ENCODE peak calls at places on chromosomes 12 and 14, in ten cellular contexts. H, I, A, V, Q, Y, Z, S, P and E are unnamed samples.

GRCh38 chr12:464484-465267 is 4.9 kb downstream of the B4GALNT3 start:
- DNase-seq in H (no peak), I (no peak), A (no peak), V (no peak), Q (no peak), Y (no peak), Z (no peak), S (no peak), P (no peak), E (peak)

GRCh38 chr14:54147285-54147684 is 190.7 kb upstream of the BMP4 start:
- DNase-seq in H (no peak), I (no peak), A (no peak), V (no peak), Q (peak), Y (no peak), Z (peak), S (peak), P (no peak), E (peak)

GRCh38 chr14:68692216-68692615 is 100.7 kb downstream of the ZFP36L1 start:
- DNase-seq in H (no peak), I (no peak), A (no peak), V (no peak), Q (no peak), Y (no peak), Z (no peak), S (no peak), P (no peak), E (no peak)

GRCh38 chr12:109480356-109480755 is 2.9 kb downstream of the UBE3B start:
- DNase-seq in H (no peak), I (no peak), A (no peak), V (no peak), Q (no peak), Y (no peak), Z (no peak), S (no peak), P (no peak), E (no peak)

GRCh38 chr12:116697305-116698130 is 40.4 kb downstream of the SPRING1 start:
- DNase-seq in H (peak), I (peak), A (peak), V (peak), Q (no peak), Y (peak), Z (no peak), S (peak), P (peak), E (no peak)

GRCh38 chr14:100873083-100873482 is 30.4 kb downstream of the RTL1 start:
- DNase-seq in H (no peak), I (no peak), A (peak), V (no peak), Q (no peak), Y (no peak), Z (peak), S (no peak), P (no peak), E (no peak)

GRCh38 chr12:3445127-3445978 is 45.6 kb upstream of the PRMT8 start:
- DNase-seq in H (no peak), I (no peak), A (no peak), V (no peak), Q (no peak), Y (peak), Z (no peak), S (no peak), P (no peak), E (no peak)

GRCh38 chr12:94980577-94980976 is 22.9 kb downstream of the NDUFA12 start:
- DNase-seq in H (no peak), I (no peak), A (no peak), V (no peak), Q (peak), Y (no peak), Z (no peak), S (no peak), P (no peak), E (peak)

GRCh38 chr12:53128780-53129747 is 25.8 kb downstream of the SOAT2 start:
- DNase-seq in H (no peak), I (no peak), A (no peak), V (no peak), Q (no peak), Y (no peak), Z (no peak), S (no peak), P (no peak), E (no peak)

GRCh38 chr14:76091036-76091435 is 60.7 kb upstream of the GPATCH2L start:
- DNase-seq in H (peak), I (no peak), A (peak), V (no peak), Q (no peak), Y (no peak), Z (no peak), S (no peak), P (peak), E (no peak)

GRCh38 chr12:110921262-110921661 is 883 bp upstream of the MYL2 start:
- DNase-seq in H (no peak), I (no peak), A (no peak), V (no peak), Q (peak), Y (no peak), Z (no peak), S (peak), P (no peak), E (peak)

GRCh38 chr14:68089146-68089715 is 269.7 kb downstream of the RAD51B start:
- DNase-seq in H (no peak), I (no peak), A (no peak), V (no peak), Q (peak), Y (peak), Z (no peak), S (peak), P (peak), E (peak)

GRCh38 chr12:58459191-58459590 is 461.1 kb downstream of the LRIG3 start:
- DNase-seq in H (no peak), I (no peak), A (peak), V (no peak), Q (peak), Y (no peak), Z (no peak), S (no peak), P (no peak), E (peak)

GRCh38 chr12:124995200-124995961 is 1.9 kb downstream of the BRI3BP start:
- DNase-seq in H (no peak), I (no peak), A (no peak), V (no peak), Q (no peak), Y (no peak), Z (no peak), S (no peak), P (peak), E (no peak)

GRCh38 chr12:2668816-2669215 is 126.0 kb upstream of the FKBP4 start:
- DNase-seq in H (no peak), I (peak), A (no peak), V (no peak), Q (no peak), Y (no peak), Z (no peak), S (no peak), P (no peak), E (no peak)

GRCh38 chr12:15014708-15015107 is 41.9 kb downstream of the PDE6H start:
- DNase-seq in H (no peak), I (no peak), A (no peak), V (no peak), Q (no peak), Y (no peak), Z (no peak), S (no peak), P (no peak), E (no peak)

GRCh38 chr14:22982477-22983245 is at the start of gene AJUBA:
- DNase-seq in H (peak), I (peak), A (peak), V (peak), Q (peak), Y (peak), Z (peak), S (peak), P (peak), E (peak)

GRCh38 chr12:1934831-1935230 is 16.4 kb upstream of the CACNA2D4 start:
- DNase-seq in H (no peak), I (no peak), A (no peak), V (no peak), Q (no peak), Y (no peak), Z (no peak), S (no peak), P (no peak), E (no peak)

GRCh38 chr12:71410844-71411243 is 28.8 kb upstream of the LGR5 start:
- DNase-seq in H (no peak), I (no peak), A (no peak), V (no peak), Q (no peak), Y (no peak), Z (no peak), S (no peak), P (no peak), E (no peak)

GRCh38 chr12:47841506-47841905 is 21.8 kb upstream of the HDAC7 start:
- DNase-seq in H (no peak), I (no peak), A (no peak), V (no peak), Q (no peak), Y (no peak), Z (no peak), S (no peak), P (no peak), E (no peak)

GRCh38 chr12:116863275-116863767 is 17.9 kb downstream of the HRK start:
- DNase-seq in H (peak), I (peak), A (peak), V (no peak), Q (peak), Y (no peak), Z (no peak), S (peak), P (no peak), E (no peak)

GRCh38 chr14:55731881-55732498 is 152.0 kb downstream of the KTN1 start:
- DNase-seq in H (no peak), I (peak), A (no peak), V (no peak), Q (peak), Y (no peak), Z (no peak), S (peak), P (peak), E (no peak)

GRCh38 chr12:57885207-57885606 is 38.7 kb upstream of the CTDSP2 start:
- DNase-seq in H (no peak), I (no peak), A (no peak), V (no peak), Q (no peak), Y (no peak), Z (no peak), S (no peak), P (no peak), E (no peak)

GRCh38 chr14:61466249-61466904 is 145.0 kb downstream of the PRKCH start:
- DNase-seq in H (no peak), I (peak), A (peak), V (no peak), Q (peak), Y (no peak), Z (peak), S (no peak), P (no peak), E (peak)

GRCh38 chr12:32106517-32107366 is at the start of gene BICD1:
- DNase-seq in H (peak), I (peak), A (peak), V (peak), Q (peak), Y (peak), Z (peak), S (peak), P (peak), E (peak)

GRCh38 chr12:129719426-129719825 is 184.4 kb downstream of the TMEM132D start:
- DNase-seq in H (no peak), I (no peak), A (no peak), V (no peak), Q (peak), Y (no peak), Z (no peak), S (no peak), P (no peak), E (no peak)

GRCh38 chr14:69815556-69815955 is 18.5 kb upstream of the SLC10A1 start:
- DNase-seq in H (no peak), I (no peak), A (no peak), V (no peak), Q (no peak), Y (no peak), Z (no peak), S (no peak), P (no peak), E (no peak)

GRCh38 chr12:122921917-122922316 is 26.0 kb upstream of the VPS37B start:
- DNase-seq in H (no peak), I (no peak), A (no peak), V (no peak), Q (no peak), Y (no peak), Z (no peak), S (no peak), P (peak), E (no peak)

GRCh38 chr12:109530301-109530685 is 43.0 kb downstream of the MMAB start:
- DNase-seq in H (no peak), I (no peak), A (no peak), V (no peak), Q (no peak), Y (no peak), Z (no peak), S (no peak), P (no peak), E (no peak)

GRCh38 chr14:102616318-102616717 is 23.9 kb downstream of the RCOR1 start:
- DNase-seq in H (no peak), I (no peak), A (no peak), V (no peak), Q (no peak), Y (no peak), Z (no peak), S (no peak), P (no peak), E (no peak)

GRCh38 chr12:53230971-53231858 is 794 bp downstream of the RARG start:
- DNase-seq in H (no peak), I (no peak), A (no peak), V (no peak), Q (no peak), Y (no peak), Z (no peak), S (no peak), P (no peak), E (no peak)

GRCh38 chr12:99390707-99391106 is 256.8 kb upstream of the GARIN6 start:
- DNase-seq in H (peak), I (peak), A (peak), V (no peak), Q (no peak), Y (no peak), Z (no peak), S (peak), P (no peak), E (no peak)

GRCh38 chr12:66132408-66132807 is 1.9 kb upstream of the LLPH start:
- DNase-seq in H (no peak), I (peak), A (peak), V (no peak), Q (peak), Y (no peak), Z (no peak), S (peak), P (no peak), E (peak)

GRCh38 chr12:110157539-110157938 is 33.4 kb downstream of the IFT81 start:
- DNase-seq in H (no peak), I (no peak), A (no peak), V (no peak), Q (no peak), Y (no peak), Z (no peak), S (no peak), P (no peak), E (no peak)

GRCh38 chr14:37275963-37276362 is 78.2 kb downstream of the MIPOL1 start:
- DNase-seq in H (no peak), I (no peak), A (no peak), V (no peak), Q (no peak), Y (no peak), Z (no peak), S (no peak), P (no peak), E (no peak)

GRCh38 chr12:113889806-113890581 is 76.1 kb downstream of the RBM19 start:
- DNase-seq in H (no peak), I (no peak), A (peak), V (no peak), Q (no peak), Y (no peak), Z (no peak), S (no peak), P (no peak), E (no peak)

GRCh38 chr14:96060161-96060933 is 21.2 kb downstream of the C14orf132 start:
- DNase-seq in H (no peak), I (no peak), A (no peak), V (no peak), Q (no peak), Y (no peak), Z (no peak), S (no peak), P (no peak), E (no peak)

GRCh38 chr14:105532735-105533141 is 6.4 kb downstream of the TMEM121 start:
- DNase-seq in H (peak), I (peak), A (peak), V (no peak), Q (peak), Y (no peak), Z (no peak), S (no peak), P (peak), E (no peak)